ENCODE peak calls at places on chromosomes 3 and 15, in four cellular contexts. L is transverse colon, R is endothelial cell of umbilical vein, G is SK-N-SH. X is an unnamed sample.

GRCh38 chr3:177262396-177262795 is 65.1 kb upstream of the TBL1XR1 start:
- DNase-seq in R (no peak), G (no peak), L (no peak), X (no peak)

GRCh38 chr15:62326460-62327011 is 161.5 kb upstream of the C2CD4B start:
- DNase-seq in G (peak; percentile 67), R (no peak), L (no peak), X (no peak)

GRCh38 chr3:171457263-171458055 is 2.7 kb downstream of the TNIK start:
- DNase-seq in G (no peak), L (peak; percentile 35), R (no peak), X (no peak)

GRCh38 chr3:125002414-125002811 is 53.4 kb downstream of the HEG1 start:
- DNase-seq in G (no peak), R (no peak), L (no peak), X (no peak)

GRCh38 chr3:103083848-103084631 is 649.2 kb downstream of the ZPLD1 start:
- DNase-seq in G (no peak), L (no peak), R (no peak), X (no peak)

GRCh38 chr15:70879386-70879785 is 12.8 kb downstream of the THAP10 start:
- DNase-seq in G (no peak), L (no peak), R (peak; percentile 88), X (no peak)

GRCh38 chr3:177817746-177818145 is 620.5 kb upstream of the TBL1XR1 start:
- DNase-seq in L (no peak), R (no peak), G (no peak), X (no peak)

GRCh38 chr3:48398701-48399386 is 26.8 kb downstream of the FBXW12 start:
- DNase-seq in G (peak; percentile 7), L (no peak), R (no peak), X (no peak)

GRCh38 chr3:190205739-190206138 is 85.0 kb upstream of the P3H2 start:
- DNase-seq in G (no peak), L (no peak), R (no peak), X (no peak)

GRCh38 chr3:10512687-10513086 is 7.3 kb upstream of the ATP2B2 start:
- DNase-seq in R (no peak), L (no peak), G (no peak), X (no peak)

GRCh38 chr3:165549665-165550064 is 287.6 kb downstream of the BCHE start:
- DNase-seq in G (no peak), R (no peak), L (no peak), X (no peak)
- TF ChIP-seq POLR2AphosphoS5 in G (no peak), R (no peak), L (no peak), X (no peak)

GRCh38 chr3:173089283-173089682 is 51.8 kb downstream of the SPATA16 start:
- DNase-seq in G (no peak), R (no peak), L (no peak), X (no peak)
- TF ChIP-seq POLR2AphosphoS5 in G (no peak), R (no peak), L (no peak), X (no peak)

GRCh38 chr3:39980021-39980420 is 170.6 kb downstream of the MYRIP start:
- DNase-seq in G (no peak), R (no peak), L (no peak), X (no peak)

GRCh38 chr3:39980781-39981180 is 171.4 kb downstream of the MYRIP start:
- DNase-seq in G (no peak), R (no peak), L (no peak), X (no peak)

GRCh38 chr3:39978293-39978692 is 168.9 kb downstream of the MYRIP start:
- DNase-seq in G (no peak), R (peak; percentile 21), L (no peak), X (no peak)

GRCh38 chr3:39981547-39982184 is 172.3 kb downstream of the MYRIP start:
- DNase-seq in G (no peak), L (no peak), R (peak; percentile 63), X (no peak)

DNA sequence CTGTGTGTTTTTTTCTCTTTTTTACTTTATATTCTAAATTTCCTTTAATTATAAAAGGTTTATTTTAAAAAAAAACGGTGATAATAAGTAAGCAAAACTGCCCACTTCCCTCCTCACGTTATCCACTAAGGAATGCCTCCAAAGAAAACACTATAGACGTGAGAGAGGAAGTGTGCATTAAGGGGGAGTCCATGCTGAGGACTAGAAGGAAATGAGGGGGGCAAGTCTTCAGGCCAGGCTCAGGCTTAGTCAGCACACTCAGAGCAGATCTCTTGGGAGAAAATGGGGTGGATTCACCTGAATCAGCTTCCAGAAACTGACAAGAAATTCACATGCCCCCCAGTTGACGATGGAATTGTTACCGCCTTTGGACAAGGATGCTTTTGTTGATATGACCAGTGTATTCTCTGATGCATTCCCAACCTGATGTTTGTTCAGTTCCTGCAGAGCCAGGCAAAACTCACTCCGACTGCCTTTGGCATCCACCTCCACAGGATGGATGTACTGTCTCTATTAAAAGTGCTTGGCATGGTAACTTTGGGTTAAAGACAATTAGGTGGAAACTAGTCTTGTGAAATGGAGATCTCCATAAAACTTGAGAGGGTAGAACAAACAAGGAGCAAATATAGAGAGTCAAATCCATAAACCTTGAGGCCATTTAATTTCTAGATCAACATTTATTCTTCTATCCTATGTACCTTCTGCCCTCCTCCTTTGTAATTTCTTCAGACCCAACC is 167.8 kb downstream of the MYRIP start:
- DNase-seq in G (no peak), R (peak; percentile 94), L (no peak), X (no peak)
- TF ChIP-seq POLR2AphosphoS5 in G (no peak), R (peak; percentile 44), L (no peak), X (no peak)

DNA sequence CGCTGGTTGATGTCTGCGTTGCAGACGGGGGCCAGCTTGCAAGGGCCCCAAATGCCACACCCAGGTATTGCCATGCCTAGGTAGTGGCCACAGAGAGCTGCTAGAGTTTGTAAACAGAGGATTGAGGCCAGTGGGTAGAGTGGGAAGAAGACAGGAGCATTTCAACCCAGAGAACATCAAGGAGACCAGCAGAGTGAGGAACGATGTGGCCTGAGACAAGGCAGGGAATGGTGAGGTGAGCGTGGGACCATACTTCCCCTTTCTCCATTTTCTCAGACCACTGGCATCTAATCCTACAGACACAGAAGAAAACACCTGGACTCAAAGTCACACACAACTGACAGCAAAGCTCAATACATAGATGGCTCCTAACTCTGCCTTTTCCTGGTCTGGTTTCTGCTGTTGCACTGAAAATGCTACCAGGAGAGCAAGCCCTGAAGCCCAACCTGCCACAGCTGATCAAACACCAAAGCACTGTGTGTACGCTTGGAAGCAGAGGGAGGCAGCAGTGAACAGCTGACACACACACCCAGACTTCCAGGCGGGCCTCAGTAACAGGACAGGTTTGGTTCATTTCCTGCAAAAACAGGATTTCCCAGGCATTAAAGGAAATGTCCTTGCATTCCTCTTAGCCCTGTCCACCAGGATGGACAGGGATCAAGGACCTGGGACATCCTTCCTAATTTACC is 1.6 kb downstream of the FAM174B start:
- DNase-seq in L (peak; percentile 44), R (peak; percentile 83), G (peak; percentile 60), X (no peak)
- TF ChIP-seq POLR2AphosphoS5 in L (peak; percentile 83), R (peak; percentile 51), G (no peak), X (no peak)